ENCODE peak calls at places on chromosomes 13 and 19, in six cellular contexts. L is tibial nerve, I is NB4, D is thyroid gland, P is bronchial epithelial cell, S is mammary epithelial cell. K is an unnamed sample.

GRCh38 chr13:98937911-98938381 is 39.9 kb downstream of the DOCK9 start:
- DNase-seq in L (no peak), I (no peak), P (no peak), D (no peak), S (no peak), K (peak; percentile 14)

GRCh38 chr13:28349901-28350654 is 144.8 kb downstream of the FLT1 start:
- DNase-seq in L (no peak), P (no peak), I (no peak), D (no peak), S (no peak), K (no peak)

GRCh38 chr13:66407159-66407558 is 823.0 kb downstream of the PCDH9 start:
- DNase-seq in I (no peak), D (no peak), L (no peak), S (no peak), P (no peak), K (no peak)

GRCh38 chr19:18437481-18438330 is at the start of gene ISYNA1:
- DNase-seq in S (no peak), P (no peak), D (peak; percentile 72), L (no peak), I (no peak), K (no peak)

GRCh38 chr13:114151031-114151430 is 18.6 kb upstream of the RASA3 start:
- DNase-seq in P (no peak), S (no peak), L (no peak), I (no peak), D (no peak), K (no peak)

GRCh38 chr19:13978306-13978705 is 26.0 kb downstream of the DCAF15 start:
- DNase-seq in P (peak; percentile 53), D (peak; percentile 75), I (no peak), S (no peak), L (peak; percentile 63), K (peak; percentile 20)

GRCh38 chr13:41678842-41679241 is 221.5 kb downstream of the RGCC start:
- DNase-seq in D (no peak), P (no peak), L (no peak), I (no peak), S (no peak), K (no peak)

GRCh38 chr13:25882732-25883357 is 169.0 kb downstream of the SHISA2 start:
- DNase-seq in D (peak; percentile 25), S (no peak), I (no peak), L (no peak), P (no peak), K (no peak)

GRCh38 chr13:37701972-37702371 is 103.4 kb upstream of the POSTN start:
- DNase-seq in S (peak; percentile 46), L (peak; percentile 12), P (peak; percentile 78), I (no peak), D (no peak), K (peak; percentile 98)

GRCh38 chr19:4732680-4733114 is 9.1 kb upstream of the DPP9 start:
- DNase-seq in P (peak; percentile 43), L (no peak), S (peak; percentile 43), D (peak; percentile 24), I (peak; percentile 69), K (peak; percentile 62)

GRCh38 chr13:76620036-76620435 is 266.2 kb downstream of the KCTD12 start:
- DNase-seq in L (no peak), D (no peak), P (peak; percentile 82), S (peak; percentile 61), I (no peak), K (no peak)

GRCh38 chr19:55005684-55006488 is 32.2 kb downstream of the GP6 start:
- DNase-seq in P (peak; percentile 67), S (peak; percentile 87), I (peak; percentile 59), L (peak; percentile 26), D (peak; percentile 18), K (peak; percentile 9)

GRCh38 chr19:32870154-32870573 is 597 bp upstream of the SLC7A9 start:
- DNase-seq in D (no peak), L (no peak), I (no peak), P (no peak), S (no peak), K (no peak)

GRCh38 chr13:53732664-53733063 is 704.1 kb downstream of the OLFM4 start:
- DNase-seq in D (no peak), I (no peak), L (no peak), S (no peak), P (no peak), K (no peak)

GRCh38 chr19:4694211-4694987 is 24.3 kb upstream of the MYDGF start:
- DNase-seq in I (peak; percentile 14), L (no peak), S (peak; percentile 100), D (peak; percentile 27), P (peak; percentile 99), K (peak; percentile 99)

GRCh38 chr13:40665754-40666057 is 735 bp downstream of the FOXO1 start:
- DNase-seq in P (no peak), L (no peak), S (no peak), D (no peak), I (peak; percentile 54), K (no peak)

GRCh38 chr19:703329-703650 is 5.4 kb upstream of the PALM start:
- DNase-seq in D (no peak), P (no peak), I (no peak), L (no peak), S (no peak), K (no peak)

GRCh38 chr13:23500858-23501257 is 67.4 kb upstream of the SACS start:
- DNase-seq in I (no peak), P (no peak), S (peak; percentile 16), L (no peak), D (no peak), K (peak; percentile 97)

GRCh38 chr19:35673121-35673804 is 6.9 kb downstream of the UPK1A start:
- DNase-seq in I (no peak), D (peak; percentile 9), P (peak; percentile 60), L (no peak), S (peak; percentile 84), K (peak; percentile 71)

GRCh38 chr19:11024259-11024658 is 63.4 kb downstream of the SMARCA4 start:
- DNase-seq in P (no peak), L (no peak), S (no peak), I (no peak), D (no peak), K (peak; percentile 39)

GRCh38 chr13:83377486-83377885 is 504.8 kb downstream of the SLITRK1 start:
- DNase-seq in L (no peak), D (no peak), I (no peak), P (no peak), S (no peak), K (peak; percentile 41)

GRCh38 chr13:85266331-85266730 is 532.9 kb downstream of the SLITRK6 start:
- DNase-seq in I (no peak), P (peak; percentile 47), L (no peak), D (no peak), S (peak; percentile 15), K (no peak)

GRCh38 chr19:55158848-55159793 is 1.6 kb upstream of the TNNI3 start:
- DNase-seq in L (no peak), D (no peak), I (peak; percentile 44), S (no peak), P (peak; percentile 26), K (peak; percentile 61)

GRCh38 chr19:35177377-35178274 is 23.1 kb downstream of the FXYD5 start:
- DNase-seq in L (no peak), I (no peak), P (no peak), D (no peak), S (no peak), K (no peak)

GRCh38 chr19:31545766-31546165 is 196.5 kb upstream of the TSHZ3 start:
- DNase-seq in S (no peak), D (no peak), I (no peak), P (no peak), L (no peak), K (no peak)

GRCh38 chr19:41401483-41401882 is 3.9 kb downstream of the BCKDHA start:
- DNase-seq in I (no peak), D (no peak), L (no peak), S (no peak), P (peak; percentile 17), K (no peak)
- TF ChIP-seq CTCF in I (no peak), D (no peak), L (no peak), S (no peak), P (no peak), K (no peak)

GRCh38 chr19:6066661-6067646 is 43.3 kb downstream of the RFX2 start:
- DNase-seq in D (peak; percentile 87), S (peak; percentile 84), L (peak; percentile 88), P (peak; percentile 88), I (peak; percentile 91), K (peak; percentile 88)

GRCh38 chr19:6070179-6071102 is 39.9 kb downstream of the RFX2 start:
- DNase-seq in P (no peak), I (no peak), D (no peak), L (no peak), S (no peak), K (no peak)

GRCh38 chr19:6069268-6069771 is 41.0 kb downstream of the RFX2 start:
- DNase-seq in S (no peak), L (no peak), I (no peak), P (no peak), D (no peak), K (no peak)

GRCh38 chr19:6067975-6068374 is 42.3 kb downstream of the RFX2 start:
- DNase-seq in D (no peak), I (no peak), L (no peak), S (no peak), P (no peak), K (no peak)

GRCh38 chr19:6068711-6069110 is 41.6 kb downstream of the RFX2 start:
- DNase-seq in D (no peak), I (no peak), P (no peak), L (no peak), S (no peak), K (no peak)
- H3K4me3 ChIP-seq in D (no peak overlapping the region), I (no peak overlapping the region), P (no peak overlapping the region), L (no peak overlapping the region), S (no peak overlapping the region), K (no peak overlapping the region)

DNA sequence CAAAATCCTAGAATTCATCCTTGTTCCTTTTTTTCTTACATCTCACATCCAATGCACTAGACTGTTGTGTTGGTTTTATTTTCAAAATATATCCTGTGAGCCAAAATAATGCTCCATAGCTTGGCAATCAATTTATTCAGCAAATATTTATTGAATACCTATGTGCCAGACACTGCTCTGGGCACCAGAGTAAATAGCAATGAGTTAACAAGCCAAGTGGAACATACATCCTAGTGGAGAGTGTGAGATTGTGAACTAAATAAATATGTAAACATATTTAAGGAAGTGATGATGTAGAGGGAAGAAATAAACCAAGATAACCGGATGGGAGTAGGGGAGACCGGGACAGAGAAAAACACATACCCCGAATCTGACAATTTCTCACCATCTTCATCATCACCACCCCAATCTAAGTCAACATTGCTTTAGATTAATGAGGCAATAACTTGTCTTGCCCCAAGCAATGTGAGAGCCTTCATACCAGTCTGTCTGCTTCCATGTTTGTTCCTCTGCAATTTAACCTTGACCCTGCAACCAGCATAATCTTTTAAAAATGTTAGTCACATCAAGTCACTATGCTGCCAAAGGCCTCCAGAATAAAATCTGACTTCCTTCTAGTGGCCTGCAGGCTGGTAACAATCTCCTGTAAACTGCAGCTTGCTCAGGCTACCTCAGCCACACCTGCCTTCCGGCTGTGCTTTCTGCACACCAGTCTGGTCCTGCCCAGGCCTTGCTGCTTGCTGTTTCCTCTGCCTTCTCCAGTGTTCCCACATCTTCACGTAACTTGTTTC is 199.2 kb downstream of the DLEU7 start:
- DNase-seq in P (peak; percentile 95), S (peak; percentile 73), L (no peak), I (no peak), D (no peak), K (no peak)
- TF ChIP-seq CTCF in P (no peak), S (no peak), L (no peak), I (no peak), D (no peak), K (no peak)

DNA sequence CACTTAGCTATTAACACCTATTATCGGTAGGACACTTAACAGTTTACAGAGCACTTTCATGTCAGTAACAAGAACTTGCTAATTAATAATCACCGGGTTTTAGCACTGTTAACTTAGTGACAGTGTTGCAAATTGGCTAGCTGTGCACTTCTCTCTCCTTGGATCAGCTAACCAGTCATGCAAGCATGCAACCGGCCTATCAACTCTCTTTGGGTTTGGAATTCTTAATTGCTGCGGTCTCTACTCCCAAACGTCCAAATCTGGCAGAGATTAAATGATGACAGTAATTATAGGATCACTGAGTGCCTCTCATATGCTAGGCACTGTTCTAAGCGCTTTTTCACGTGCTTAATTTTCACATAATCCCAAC is 1.2 kb downstream of the EPS15L1 start:
- DNase-seq in L (no peak), D (no peak), I (no peak), P (no peak), S (no peak), K (peak; percentile 28)
- H3K4me3 ChIP-seq in L (no peak overlapping the region), D (no peak overlapping the region), I (peak overlapping the region; percentile 85), P (peak overlapping the region; percentile 78), S (peak overlapping the region; percentile 67), K (peak overlapping the region; percentile 65)